ENCODE peak calls at places on chromosomes 13 and 19, in six cellular contexts. T, Z, P, R, L and H are unnamed samples.

GRCh38 chr19:14048439-14049153 is 13.3 kb downstream of the PALM3 start:
- DNase-seq in Z (no peak), T (peak), L (peak), R (no peak), P (peak), H (peak)

GRCh38 chr13:113273856-113274590 is 23.0 kb upstream of the LAMP1 start:
- DNase-seq in T (no peak), Z (no peak), L (no peak), R (no peak), P (no peak), H (no peak)

GRCh38 chr19:34172661-34173144 is 399 bp downstream of the LSM14A start:
- DNase-seq in Z (peak), T (no peak), R (peak), P (peak), L (peak), H (peak)

GRCh38 chr19:44694184-44694579 is 4.8 kb upstream of the CEACAM16 start:
- DNase-seq in P (no peak), T (peak), L (no peak), R (no peak), Z (no peak), H (no peak)

GRCh38 chr19:55535579-55536350 is 1.2 kb downstream of the SBK2 start:
- DNase-seq in L (no peak), Z (no peak), P (no peak), R (no peak), T (no peak), H (no peak)

GRCh38 chr19:11091343-11092153 is 2.3 kb downstream of the LDLR start:
- DNase-seq in Z (no peak), R (peak), T (no peak), L (peak), P (no peak), H (no peak)

GRCh38 chr13:99327133-99327532 is 19.9 kb upstream of the GPR183 start:
- DNase-seq in L (no peak), R (no peak), T (no peak), Z (no peak), P (no peak), H (no peak)

GRCh38 chr13:67443901-67444300 is 213.8 kb upstream of the PCDH9 start:
- DNase-seq in T (no peak), Z (no peak), P (no peak), L (no peak), R (no peak), H (no peak)

GRCh38 chr19:1725100-1726064 is 27.9 kb upstream of the ONECUT3 start:
- DNase-seq in Z (peak), L (peak), T (no peak), P (no peak), R (peak), H (peak)

GRCh38 chr19:16872728-16873127 is 16.1 kb upstream of the F2RL3 start:
- DNase-seq in T (no peak), P (no peak), R (no peak), Z (no peak), L (no peak), H (no peak)

GRCh38 chr19:6250024-6250605 is 29.7 kb downstream of the MLLT1 start:
- DNase-seq in P (no peak), Z (no peak), T (no peak), L (no peak), R (no peak), H (no peak)

GRCh38 chr19:6822311-6822670 is 49.8 kb downstream of the VAV1 start:
- DNase-seq in R (no peak), L (no peak), T (no peak), Z (no peak), P (no peak), H (no peak)

GRCh38 chr13:50697746-50698526 is 145.6 kb downstream of the DLEU7 start:
- DNase-seq in T (no peak), R (no peak), L (no peak), Z (no peak), P (no peak), H (no peak)

GRCh38 chr19:48554385-48555091 is 2.6 kb downstream of the SULT2B1 start:
- DNase-seq in T (no peak), P (no peak), R (no peak), Z (peak), L (peak), H (peak)

GRCh38 chr19:41848666-41849065 is 3.8 kb downstream of the DMRTC2 start:
- DNase-seq in T (no peak), L (no peak), R (no peak), Z (no peak), P (no peak), H (no peak)

GRCh38 chr19:56314018-56314583 is 538 bp downstream of the ZSCAN5A start:
- DNase-seq in P (no peak), R (no peak), T (no peak), L (no peak), Z (no peak), H (peak)

GRCh38 chr13:41577437-41577836 is 120.1 kb downstream of the RGCC start:
- DNase-seq in R (no peak), T (no peak), Z (no peak), L (no peak), P (no peak), H (no peak)

GRCh38 chr13:84609716-84610115 is 727.4 kb upstream of the SLITRK1 start:
- DNase-seq in T (no peak), P (no peak), Z (no peak), R (no peak), L (no peak), H (no peak)

GRCh38 chr13:50080158-50080855 is 65.1 kb downstream of the KCNRG start:
- DNase-seq in P (no peak), Z (no peak), R (no peak), L (peak), T (peak), H (no peak)

GRCh38 chr13:105969761-105970160 is 565.7 kb downstream of the EFNB2 start:
- DNase-seq in T (no peak), P (no peak), L (no peak), Z (no peak), R (no peak), H (no peak)

GRCh38 chr13:114148521-114148855 is 16.1 kb upstream of the RASA3 start:
- DNase-seq in Z (no peak), P (peak), R (no peak), L (peak), T (peak), H (no peak)

GRCh38 chr13:37870895-37871550 is 1.5 kb upstream of the TRPC4 start:
- DNase-seq in T (no peak), L (no peak), R (no peak), Z (no peak), P (no peak), H (no peak)

GRCh38 chr13:110759710-110760109 is 46.2 kb downstream of the ING1 start:
- DNase-seq in L (no peak), Z (no peak), T (no peak), R (no peak), P (no peak), H (no peak)

GRCh38 chr19:16041571-16042386 is 34.5 kb upstream of the TPM4 start:
- DNase-seq in T (peak), R (peak), L (peak), P (peak), Z (peak), H (peak)